ENCODE peak calls at places on chromosomes 7 and 10, in five cellular contexts. C is PC-3, Y is lung, L is upper lobe of left lung, U is right atrium auricular region. J is an unnamed sample.
A peak's percentile ranks its signal among the peaks of the same experiment; 100 is the strongest.

GRCh38 chr10:103673616-103674015 is 180.1 kb downstream of the NEURL1 start:
- DNase-seq in U (no peak), Y (no peak), C (no peak), L (no peak), J (no peak)

GRCh38 chr10:49620286-49620810 is 6.5 kb downstream of the CHAT start:
- DNase-seq in U (no peak), L (no peak), C (no peak), Y (no peak), J (no peak)

GRCh38 chr7:25847331-25848070 is 304.5 kb upstream of the NFE2L3 start:
- DNase-seq in C (peak; percentile 48), Y (no peak), U (no peak), L (no peak), J (no peak)

GRCh38 chr7:132609222-132609621 is 33.0 kb upstream of the PLXNA4 start:
- DNase-seq in L (no peak), C (no peak), Y (no peak), U (no peak), J (no peak)

GRCh38 chr7:91310829-91311460 is 46.7 kb downstream of the FZD1 start:
- DNase-seq in Y (no peak), C (peak; percentile 31), U (no peak), L (no peak), J (no peak)

GRCh38 chr10:62492870-62493180 is 118.7 kb downstream of the ZNF365 start:
- DNase-seq in Y (no peak), U (no peak), L (no peak), C (no peak), J (no peak)

GRCh38 chr7:133434246-133434865 is 181.5 kb downstream of the EXOC4 start:
- DNase-seq in L (no peak), U (no peak), Y (no peak), C (peak; percentile 30), J (no peak)

GRCh38 chr7:114364151-114364550 is 50.5 kb upstream of the FOXP2 start:
- DNase-seq in Y (no peak), L (no peak), C (no peak), U (no peak), J (no peak)

GRCh38 chr7:40802497-40802896 is 667.7 kb downstream of the SUGCT start:
- DNase-seq in U (no peak), Y (no peak), L (no peak), C (no peak), J (no peak)

GRCh38 chr10:128405450-128405849 is 279.2 kb upstream of the MKI67 start:
- DNase-seq in L (no peak), C (no peak), U (peak; percentile 16), Y (no peak), J (no peak)

GRCh38 chr10:36256166-36256565 is 614.1 kb upstream of the FZD8 start:
- DNase-seq in U (no peak), C (no peak), L (no peak), Y (no peak), J (no peak)

GRCh38 chr7:149004405-149005370 is 23.6 kb downstream of the PDIA4 start:
- DNase-seq in Y (no peak), U (no peak), L (no peak), C (no peak), J (no peak)

GRCh38 chr10:56319386-56319785 is 41.7 kb downstream of the ZWINT start:
- DNase-seq in L (no peak), C (peak; percentile 97), U (no peak), Y (no peak), J (no peak)

GRCh38 chr7:73304071-73304470 is 4.6 kb downstream of the NSUN5 start:
- DNase-seq in C (no peak), L (peak; percentile 38), U (peak; percentile 40), Y (no peak), J (no peak)

GRCh38 chr10:20890009-20890408 is 7.1 kb downstream of the NEBL start:
- DNase-seq in C (no peak), Y (no peak), U (no peak), L (no peak), J (no peak)

GRCh38 chr7:134454277-134454676 is 4.6 kb downstream of the AKR1B1 start:
- DNase-seq in L (no peak), U (no peak), Y (no peak), C (no peak), J (no peak)

GRCh38 chr7:154874409-154875113 is 128.4 kb downstream of the PAXIP1 start:
- DNase-seq in C (no peak), U (no peak), Y (no peak), L (no peak), J (no peak)

GRCh38 chr7:85685901-85686300 is 499.0 kb upstream of the SEMA3D start:
- DNase-seq in U (no peak), Y (no peak), L (no peak), C (peak; percentile 77), J (no peak)

GRCh38 chr7:36881206-36881605 is 156.9 kb upstream of the AOAH start:
- DNase-seq in L (no peak), C (no peak), Y (no peak), U (no peak), J (no peak)

GRCh38 chr7:93043393-93043985 is 74.3 kb downstream of the SAMD9 start:
- DNase-seq in L (peak; percentile 82), U (no peak), Y (no peak), C (no peak), J (no peak)

GRCh38 chr7:105269397-105269796 is 119.3 kb downstream of the SRPK2 start:
- DNase-seq in Y (no peak), U (no peak), L (no peak), C (no peak), J (no peak)

GRCh38 chr7:2315787-2316186 is 1.5 kb upstream of the SNX8 start:
- DNase-seq in U (no peak), Y (no peak), C (no peak), L (no peak), J (no peak)

GRCh38 chr10:125692932-125693847 is 10.2 kb upstream of the TEX36 start:
- DNase-seq in C (no peak), Y (no peak), U (no peak), L (no peak), J (no peak)

GRCh38 chr7:100582041-100582579 is 3.8 kb downstream of the LRCH4 start:
- DNase-seq in L (peak; percentile 96), Y (peak; percentile 86), C (no peak), U (no peak), J (no peak)

GRCh38 chr7:17302575-17303142 is 4.2 kb downstream of the AHR start:
- DNase-seq in Y (no peak), L (no peak), C (peak; percentile 66), U (no peak), J (no peak)

GRCh38 chr7:4610768-4611467 is 71.2 kb upstream of the FOXK1 start:
- DNase-seq in U (no peak), C (peak; percentile 83), L (no peak), Y (peak; percentile 51), J (peak; percentile 25)

GRCh38 chr7:44965937-44966730 is 12.7 kb downstream of the MYO1G start:
- DNase-seq in L (no peak), Y (no peak), C (no peak), U (no peak), J (no peak)

GRCh38 chr10:92239185-92239599 is 51.7 kb downstream of the CPEB3 start:
- DNase-seq in Y (no peak), U (no peak), C (no peak), L (no peak), J (no peak)

GRCh38 chr7:54145716-54146115 is 396.5 kb upstream of the VSTM2A start:
- DNase-seq in L (peak; percentile 45), Y (no peak), U (no peak), C (no peak), J (no peak)

GRCh38 chr7:92808006-92808405 is 28.4 kb downstream of the CDK6 start:
- DNase-seq in C (no peak), U (no peak), Y (no peak), L (no peak), J (no peak)

GRCh38 chr7:26159243-26159642 is 7.2 kb downstream of the NFE2L3 start:
- DNase-seq in U (no peak), L (no peak), Y (no peak), C (peak; percentile 60), J (no peak)

GRCh38 chr10:119395287-119396007 is 147.1 kb downstream of the RGS10 start:
- DNase-seq in C (no peak), L (peak; percentile 70), Y (peak; percentile 47), U (peak; percentile 84), J (no peak)

DNA sequence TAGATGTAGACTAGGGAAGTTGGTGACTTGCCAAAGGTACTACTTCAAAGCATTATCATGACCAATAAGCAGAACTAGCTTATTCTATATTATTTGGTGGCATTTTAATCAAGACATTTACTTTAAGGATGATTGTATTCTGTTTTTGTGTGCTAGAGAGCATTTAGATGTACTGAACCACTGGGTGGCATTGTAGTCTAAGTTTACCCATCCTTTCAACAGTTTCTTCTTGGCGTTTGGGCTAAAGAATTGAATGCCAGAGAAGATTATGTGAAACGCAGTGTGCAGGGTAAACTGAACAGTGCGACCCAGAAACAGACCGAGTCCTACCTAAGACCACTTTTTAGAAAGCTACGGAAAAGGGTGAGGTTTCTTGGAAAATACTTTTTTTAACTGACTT is 26.8 kb downstream of the PRPF18 start:
- DNase-seq in Y (no peak), L (no peak), U (no peak), C (peak; percentile 7), J (no peak)
- TF ChIP-seq CTCF in Y (no peak), L (peak; percentile 18), U (peak; percentile 53), C (peak; percentile 40), J (no peak)

GRCh38 chr10:63518690-63519288 is 2.4 kb upstream of the REEP3 start:
- DNase-seq in C (no peak), U (no peak), Y (no peak), L (no peak), J (no peak)

GRCh38 chr10:63516207-63516606 is 5.0 kb upstream of the REEP3 start:
- DNase-seq in C (no peak), U (no peak), L (no peak), Y (no peak), J (no peak)

GRCh38 chr10:63520463-63521388 is 475 bp upstream of the REEP3 start:
- DNase-seq in U (no peak), L (no peak), C (peak; percentile 95), Y (peak; percentile 54), J (no peak)

GRCh38 chr10:63515002-63515763 is 6.0 kb upstream of the REEP3 start:
- DNase-seq in L (no peak), U (no peak), Y (no peak), C (peak; percentile 89), J (no peak)
- TF ChIP-seq CTCF in L (no peak), U (no peak), Y (no peak), C (no peak), J (no peak)

GRCh38 chr10:98852686-98853085 is 383.0 kb downstream of the HPSE2 start:
- DNase-seq in C (no peak), Y (no peak), U (no peak), L (no peak), J (no peak)
- TF ChIP-seq CTCF in C (peak; percentile 49), Y (no peak), U (peak; percentile 13), L (no peak), J (no peak)

DNA sequence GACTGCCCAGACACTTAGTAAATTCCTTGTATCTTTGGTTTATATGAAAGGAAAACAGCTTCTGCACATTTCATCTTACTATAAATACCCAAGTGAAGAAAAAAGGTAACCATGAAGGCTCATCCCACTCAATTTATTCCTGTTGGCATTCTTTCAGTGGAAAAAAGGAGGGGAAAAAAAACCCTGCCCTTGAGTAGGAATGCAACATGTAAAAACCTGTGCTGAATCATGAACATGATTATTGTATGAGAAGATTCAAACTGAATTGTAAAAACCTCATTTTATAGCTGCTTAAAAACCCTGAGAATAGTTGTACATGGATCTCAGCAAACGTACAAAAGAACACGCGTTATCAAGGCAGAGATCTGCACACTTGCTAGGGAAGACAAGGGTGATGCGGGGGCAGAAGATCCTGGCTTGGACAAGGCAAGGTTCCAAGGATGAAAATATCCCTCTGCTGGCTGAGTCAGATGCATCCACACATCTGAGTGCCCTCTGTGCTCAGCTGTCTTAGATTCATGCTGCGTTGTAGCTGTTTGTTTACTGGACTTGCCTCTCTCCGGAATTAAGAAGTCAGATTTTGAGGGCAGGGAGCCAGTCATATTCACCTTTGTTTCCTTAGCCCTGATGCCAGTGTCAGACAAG is 658.2 kb downstream of the PARD3 start:
- DNase-seq in Y (no peak), L (no peak), C (peak; percentile 95), U (no peak), J (no peak)
- TF ChIP-seq CTCF in Y (no peak), L (no peak), C (peak; percentile 73), U (no peak), J (no peak)